ENCODE peak calls at places on chromosomes 2 and 18, in nine cellular contexts. E is CD8-positive, alpha-beta T cell; P is NB4; M is AG04450; R is HCT116; J is RWPE1; O is brain microvascular endothelial cell; C is AG09309; U is fibroblast of lung. Q is an unnamed sample.

GRCh38 chr2:46811379-46812310 is 104.0 kb downstream of the MCFD2 start:
- DNase-seq in J (no peak), R (no peak), M (no peak), O (no peak), E (no peak), P (no peak), U (no peak), C (no peak), Q (no peak)

GRCh38 chr2:236777408-236777807 is 207.8 kb downstream of the ACKR3 start:
- DNase-seq in C (no peak), M (no peak), J (no peak), O (no peak), E (no peak), P (no peak), R (no peak), U (no peak), Q (no peak)

GRCh38 chr2:19809206-19809605 is 92.6 kb downstream of the TTC32 start:
- DNase-seq in R (no peak), C (no peak), O (no peak), J (no peak), E (no peak), M (no peak), U (no peak), P (no peak), Q (no peak)

GRCh38 chr18:22871809-22872525 is 61.2 kb upstream of the RBBP8 start:
- DNase-seq in R (no peak), P (no peak), U (peak; percentile 5), E (no peak), J (no peak), O (peak; percentile 5), M (no peak), C (no peak), Q (no peak)

GRCh38 chr2:45860136-45861106 is 208.9 kb downstream of the PRKCE start:
- DNase-seq in C (no peak), O (peak; percentile 16), R (no peak), E (peak; percentile 12), J (no peak), P (peak; percentile 62), M (no peak), U (peak; percentile 86), Q (no peak)

GRCh38 chr2:239393401-239393940 is 7.3 kb downstream of the HDAC4 start:
- DNase-seq in E (no peak), C (no peak), R (no peak), U (peak; percentile 46), P (no peak), O (no peak), M (no peak), J (no peak), Q (no peak)

GRCh38 chr18:49002881-49003280 is 52.1 kb upstream of the SMAD7 start:
- DNase-seq in C (no peak), P (no peak), J (no peak), U (no peak), M (no peak), R (no peak), E (no peak), O (no peak), Q (no peak)

GRCh38 chr2:112794131-112794733 is 9.9 kb upstream of the IL1A start:
- DNase-seq in O (peak; percentile 92), M (peak; percentile 69), E (no peak), J (peak; percentile 80), R (peak; percentile 49), P (peak; percentile 97), C (peak; percentile 65), U (peak; percentile 97), Q (peak; percentile 90)

GRCh38 chr2:45636013-45636412 is 15.5 kb upstream of the PRKCE start:
- DNase-seq in E (no peak), C (no peak), P (no peak), J (no peak), R (no peak), U (no peak), M (no peak), O (no peak), Q (no peak)

GRCh38 chr2:215921884-215922283 is 91.5 kb downstream of the MREG start:
- DNase-seq in J (no peak), R (peak; percentile 16), U (peak; percentile 99), M (peak; percentile 91), E (no peak), P (no peak), O (peak; percentile 97), C (no peak), Q (no peak)

GRCh38 chr2:43104106-43104505 is 122.3 kb downstream of the ZFP36L2 start:
- DNase-seq in R (no peak), P (no peak), J (no peak), O (no peak), U (no peak), M (no peak), C (no peak), E (no peak), Q (no peak)

GRCh38 chr2:110980613-110981062 is 140.1 kb upstream of the BCL2L11 start:
- DNase-seq in M (no peak), J (no peak), O (no peak), E (no peak), R (no peak), U (no peak), C (no peak), P (no peak), Q (no peak)

GRCh38 chr2:135258193-135258592 is 206.1 kb downstream of the RAB3GAP1 start:
- DNase-seq in E (no peak), C (no peak), P (peak; percentile 19), U (no peak), O (no peak), M (no peak), J (no peak), R (no peak), Q (no peak)
- TF ChIP-seq CTCF in E (no peak), C (no peak), P (no peak), U (peak; percentile 8), O (no peak), M (no peak), J (no peak), R (no peak), Q (no peak)

DNA sequence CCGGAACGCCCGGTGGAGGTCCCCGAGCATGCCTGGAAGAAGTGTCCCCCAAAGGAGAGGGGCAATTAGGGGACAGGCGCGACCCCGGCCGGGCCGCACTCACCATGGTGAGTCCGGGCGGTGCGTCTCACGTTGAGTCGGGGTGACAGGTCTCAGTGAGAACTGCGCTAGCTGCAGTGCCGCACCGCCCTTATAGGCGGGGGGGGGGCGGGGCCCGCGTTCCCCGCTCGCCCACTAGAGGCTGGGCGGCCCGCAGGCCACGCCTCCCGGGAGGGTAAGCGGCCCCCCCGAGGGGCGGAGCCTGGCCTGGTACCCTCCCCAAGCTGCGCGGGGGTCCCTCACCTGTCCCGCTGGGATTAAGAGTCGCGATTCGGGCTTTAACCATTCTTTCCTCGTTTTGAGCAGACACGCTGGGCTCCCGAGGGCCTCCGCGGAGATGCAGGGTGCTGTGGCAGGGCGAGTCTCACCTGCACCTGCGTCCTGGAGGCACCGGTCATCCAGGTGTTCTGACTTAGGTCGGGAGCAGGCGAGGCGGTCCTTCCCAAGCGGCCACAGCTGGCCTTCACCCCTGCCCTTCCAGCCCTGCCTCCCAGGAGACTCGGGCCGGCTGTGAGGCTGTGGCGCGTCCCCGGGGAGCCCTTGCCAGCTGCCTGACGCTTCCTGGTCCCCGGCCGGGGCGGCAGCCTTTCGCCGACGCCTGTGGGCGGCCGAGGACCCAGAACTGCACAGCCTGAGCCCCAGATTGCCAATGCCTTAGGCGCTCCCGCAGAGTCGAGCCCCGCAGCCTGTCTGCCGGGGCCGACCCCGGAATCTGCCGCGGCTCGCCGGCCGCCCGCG is at the start of gene TUBA4A:
- DNase-seq in C (no peak), J (peak; percentile 92), P (peak; percentile 89), R (peak; percentile 49), E (peak; percentile 95), M (no peak), O (peak; percentile 32), U (peak; percentile 51), Q (no peak)
- TF ChIP-seq CTCF in C (no peak), J (no peak), P (no peak), R (no peak), E (no peak), M (no peak), O (no peak), U (no peak), Q (peak; percentile 4)

GRCh38 chr2:137888845-137889244 is 75.4 kb upstream of the HNMT start:
- DNase-seq in U (peak; percentile 13), O (peak; percentile 45), E (no peak), R (peak; percentile 10), P (peak; percentile 35), J (peak; percentile 17), M (no peak), C (no peak), Q (no peak)

GRCh38 chr2:137881711-137882110 is 82.6 kb upstream of the HNMT start:
- DNase-seq in P (no peak), J (no peak), C (no peak), R (no peak), M (no peak), U (no peak), O (no peak), E (no peak), Q (no peak)

GRCh38 chr2:137886432-137886831 is 77.8 kb upstream of the HNMT start:
- DNase-seq in P (peak; percentile 23), R (peak; percentile 8), M (no peak), O (no peak), C (no peak), J (peak; percentile 8), E (no peak), U (no peak), Q (no peak)
- TF ChIP-seq CTCF in P (peak; percentile 19), R (peak; percentile 17), M (no peak), O (no peak), C (no peak), J (no peak), E (no peak), U (no peak), Q (no peak)

GRCh38 chr2:219177594-219178376 is at the start of gene RETREG2:
- DNase-seq in O (peak; percentile 78), U (peak; percentile 93), R (peak; percentile 84), J (peak; percentile 98), E (peak; percentile 78), M (peak; percentile 62), C (peak; percentile 60), P (peak; percentile 95), Q (peak; percentile 72)
- TF ChIP-seq CTCF in O (peak; percentile 22), U (peak; percentile 11), R (no peak), J (no peak), E (no peak), M (peak; percentile 11), C (peak; percentile 23), P (no peak), Q (peak; percentile 26)

DNA sequence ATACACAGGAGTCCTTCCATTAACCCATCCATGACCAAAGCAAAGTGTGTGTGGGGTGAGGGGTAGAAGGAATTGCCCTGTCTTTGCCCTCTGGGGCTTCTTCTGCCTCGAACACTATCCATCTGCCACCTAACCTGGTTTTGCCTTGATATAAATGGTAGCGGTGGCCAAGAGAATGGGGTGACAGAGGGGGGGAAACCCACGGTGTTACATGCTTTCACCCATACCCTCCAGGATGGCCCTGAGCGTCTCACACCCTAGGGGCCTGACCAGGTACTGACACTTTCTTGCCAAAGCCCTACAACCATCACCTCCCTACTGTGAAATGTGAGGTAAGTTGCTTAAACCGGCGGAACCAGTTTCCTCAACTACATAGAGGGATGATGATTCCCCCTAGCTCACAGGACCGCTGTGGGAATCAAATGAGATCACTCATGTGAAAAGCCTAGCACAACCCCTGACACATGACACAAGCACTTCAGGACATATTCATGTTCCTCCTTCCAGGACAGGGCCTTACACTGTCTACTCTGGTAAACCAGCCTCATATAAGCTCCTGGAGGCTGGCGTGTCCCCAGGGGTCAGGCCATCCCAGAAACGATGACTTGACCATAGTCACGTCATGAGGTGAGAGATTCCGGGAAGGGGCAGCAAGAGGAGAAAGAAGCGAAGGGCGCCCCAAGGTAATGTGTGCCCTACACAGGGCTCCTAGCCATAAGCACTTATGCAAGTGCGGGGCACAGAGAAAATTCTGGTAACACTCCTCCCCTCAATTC is 49.7 kb downstream of the C2orf42 start:
- DNase-seq in J (peak; percentile 87), E (peak; percentile 63), U (peak; percentile 37), C (no peak), O (peak; percentile 39), R (peak; percentile 94), M (no peak), P (peak; percentile 83), Q (no peak)
- TF ChIP-seq CTCF in J (no peak), E (peak; percentile 58), U (peak; percentile 36), C (peak; percentile 32), O (peak; percentile 54), R (no peak), M (peak; percentile 26), P (peak; percentile 53), Q (peak; percentile 15)

Q was measured in BJ.